ENCODE peak calls at places on chromosome 2, in nine cellular contexts. One of them, this sample, is unnamed.

GRCh38 chr2:190266314-190266713 is 53.3 kb downstream of the HIBCH start:
- DNase-seq in H4: no peak
- DNase-seq in lower leg skin: no peak
- DNase-seq in T follicular helper cell: no peak
- DNase-seq in SW480: no peak
- DNase-seq in smooth muscle cell of the brain vasculature: no peak
- DNase-seq in HTR-8/SVneo: no peak
- DNase-seq in psoas muscle: no peak
- DNase-seq in RPMI8226: no peak
- DNase-seq in this sample: no peak

GRCh38 chr2:99285521-99285920 is 15.5 kb downstream of the LYG1 start:
- DNase-seq in H4: no peak
- DNase-seq in SW480: no peak
- DNase-seq in psoas muscle: no peak
- DNase-seq in RPMI8226: no peak
- DNase-seq in smooth muscle cell of the brain vasculature: no peak
- DNase-seq in lower leg skin: no peak
- DNase-seq in T follicular helper cell: no peak
- DNase-seq in HTR-8/SVneo: no peak
- DNase-seq in this sample: no peak

GRCh38 chr2:189115126-189115525 is 64.4 kb downstream of the COL5A2 start:
- DNase-seq in psoas muscle: no peak
- DNase-seq in lower leg skin: no peak
- DNase-seq in smooth muscle cell of the brain vasculature: no peak
- DNase-seq in SW480: no peak
- DNase-seq in T follicular helper cell: no peak
- DNase-seq in HTR-8/SVneo: no peak
- DNase-seq in RPMI8226: no peak
- DNase-seq in H4: peak; percentile 43
- DNase-seq in this sample: no peak

GRCh38 chr2:3639653-3640052 is 18.3 kb upstream of the ALLC start:
- DNase-seq in lower leg skin: peak; percentile 63
- DNase-seq in RPMI8226: no peak
- DNase-seq in HTR-8/SVneo: no peak
- DNase-seq in H4: no peak
- DNase-seq in psoas muscle: no peak
- DNase-seq in T follicular helper cell: no peak
- DNase-seq in smooth muscle cell of the brain vasculature: no peak
- DNase-seq in SW480: no peak
- DNase-seq in this sample: no peak

GRCh38 chr2:226793615-226794014 is 6.0 kb downstream of the IRS1 start:
- DNase-seq in psoas muscle: no peak
- DNase-seq in H4: no peak
- DNase-seq in lower leg skin: no peak
- DNase-seq in T follicular helper cell: no peak
- DNase-seq in HTR-8/SVneo: no peak
- DNase-seq in smooth muscle cell of the brain vasculature: no peak
- DNase-seq in RPMI8226: no peak
- DNase-seq in SW480: no peak
- DNase-seq in this sample: no peak

GRCh38 chr2:100376836-100377235 is 40.6 kb downstream of the CHST10 start:
- DNase-seq in psoas muscle: no peak
- DNase-seq in H4: no peak
- DNase-seq in RPMI8226: no peak
- DNase-seq in SW480: no peak
- DNase-seq in HTR-8/SVneo: no peak
- DNase-seq in smooth muscle cell of the brain vasculature: no peak
- DNase-seq in T follicular helper cell: no peak
- DNase-seq in lower leg skin: no peak
- DNase-seq in this sample: no peak

GRCh38 chr2:105442721-105443120 is 43.9 kb upstream of the FHL2 start:
- DNase-seq in SW480: no peak
- DNase-seq in smooth muscle cell of the brain vasculature: no peak
- DNase-seq in HTR-8/SVneo: no peak
- DNase-seq in T follicular helper cell: no peak
- DNase-seq in lower leg skin: no peak
- DNase-seq in psoas muscle: no peak
- DNase-seq in H4: no peak
- DNase-seq in RPMI8226: no peak
- DNase-seq in this sample: no peak

GRCh38 chr2:126403039-126403666 is 252.8 kb upstream of the GYPC start:
- DNase-seq in RPMI8226: no peak
- DNase-seq in H4: no peak
- DNase-seq in SW480: no peak
- DNase-seq in T follicular helper cell: no peak
- DNase-seq in psoas muscle: no peak
- DNase-seq in lower leg skin: no peak
- DNase-seq in HTR-8/SVneo: no peak
- DNase-seq in smooth muscle cell of the brain vasculature: no peak
- DNase-seq in this sample: no peak

GRCh38 chr2:28469304-28469703 is 26.6 kb upstream of the PLB1 start:
- DNase-seq in smooth muscle cell of the brain vasculature: no peak
- DNase-seq in psoas muscle: no peak
- DNase-seq in lower leg skin: no peak
- DNase-seq in RPMI8226: no peak
- DNase-seq in H4: no peak
- DNase-seq in SW480: no peak
- DNase-seq in HTR-8/SVneo: no peak
- DNase-seq in T follicular helper cell: no peak
- DNase-seq in this sample: no peak

GRCh38 chr2:36769106-36769505 is 72.6 kb downstream of the VIT start:
- DNase-seq in SW480: no peak
- DNase-seq in H4: no peak
- DNase-seq in psoas muscle: no peak
- DNase-seq in RPMI8226: no peak
- DNase-seq in lower leg skin: peak; percentile 66
- DNase-seq in HTR-8/SVneo: no peak
- DNase-seq in smooth muscle cell of the brain vasculature: no peak
- DNase-seq in T follicular helper cell: no peak
- DNase-seq in this sample: no peak

GRCh38 chr2:48566582-48566981 is 36.6 kb downstream of the STON1 start:
- DNase-seq in SW480: no peak
- DNase-seq in psoas muscle: no peak
- DNase-seq in H4: no peak
- DNase-seq in smooth muscle cell of the brain vasculature: no peak
- DNase-seq in RPMI8226: no peak
- DNase-seq in lower leg skin: no peak
- DNase-seq in HTR-8/SVneo: no peak
- DNase-seq in T follicular helper cell: no peak
- DNase-seq in this sample: no peak

GRCh38 chr2:136765736-136766323 is 485 bp downstream of the THSD7B start:
- DNase-seq in T follicular helper cell: no peak
- DNase-seq in SW480: no peak
- DNase-seq in H4: no peak
- DNase-seq in HTR-8/SVneo: no peak
- DNase-seq in psoas muscle: no peak
- DNase-seq in RPMI8226: peak; percentile 12
- DNase-seq in lower leg skin: no peak
- DNase-seq in smooth muscle cell of the brain vasculature: no peak
- DNase-seq in this sample: no peak

GRCh38 chr2:219404291-219404910 is 13.8 kb upstream of the DES start:
- DNase-seq in SW480: no peak
- DNase-seq in smooth muscle cell of the brain vasculature: no peak
- DNase-seq in T follicular helper cell: no peak
- DNase-seq in lower leg skin: no peak
- DNase-seq in RPMI8226: no peak
- DNase-seq in HTR-8/SVneo: no peak
- DNase-seq in H4: no peak
- DNase-seq in psoas muscle: peak; percentile 64
- DNase-seq in this sample: no peak

GRCh38 chr2:211453311-211453894 is 897.0 kb downstream of the CPS1 start:
- DNase-seq in psoas muscle: no peak
- DNase-seq in smooth muscle cell of the brain vasculature: no peak
- DNase-seq in H4: no peak
- DNase-seq in T follicular helper cell: no peak
- DNase-seq in lower leg skin: no peak
- DNase-seq in RPMI8226: no peak
- DNase-seq in SW480: no peak
- DNase-seq in HTR-8/SVneo: no peak
- DNase-seq in this sample: no peak

GRCh38 chr2:134432438-134432883 is 178.6 kb downstream of the MGAT5 start:
- DNase-seq in SW480: no peak
- DNase-seq in RPMI8226: no peak
- DNase-seq in lower leg skin: no peak
- DNase-seq in psoas muscle: no peak
- DNase-seq in T follicular helper cell: no peak
- DNase-seq in HTR-8/SVneo: no peak
- DNase-seq in H4: no peak
- DNase-seq in smooth muscle cell of the brain vasculature: no peak
- DNase-seq in this sample: no peak

GRCh38 chr2:105383456-105383855 is 15.4 kb downstream of the FHL2 start:
- DNase-seq in H4: no peak
- DNase-seq in HTR-8/SVneo: no peak
- DNase-seq in psoas muscle: no peak
- DNase-seq in smooth muscle cell of the brain vasculature: no peak
- DNase-seq in SW480: no peak
- DNase-seq in T follicular helper cell: no peak
- DNase-seq in RPMI8226: no peak
- DNase-seq in lower leg skin: no peak
- DNase-seq in this sample: no peak

GRCh38 chr2:19505199-19506136 is 147.0 kb upstream of the OSR1 start:
- DNase-seq in RPMI8226: no peak
- DNase-seq in SW480: no peak
- DNase-seq in H4: no peak
- DNase-seq in smooth muscle cell of the brain vasculature: no peak
- DNase-seq in HTR-8/SVneo: no peak
- DNase-seq in psoas muscle: no peak
- DNase-seq in lower leg skin: no peak
- DNase-seq in T follicular helper cell: no peak
- DNase-seq in this sample: no peak

GRCh38 chr2:7007846-7008741 is 90.9 kb downstream of the RNF144A start:
- DNase-seq in SW480: peak; percentile 36
- DNase-seq in smooth muscle cell of the brain vasculature: peak; percentile 93
- DNase-seq in H4: peak; percentile 90
- DNase-seq in RPMI8226: peak; percentile 88
- DNase-seq in psoas muscle: peak; percentile 94
- DNase-seq in lower leg skin: peak; percentile 93
- DNase-seq in HTR-8/SVneo: no peak
- DNase-seq in T follicular helper cell: no peak
- DNase-seq in this sample: no peak

GRCh38 chr2:103942199-103942598 is 911.7 kb upstream of the POU3F3 start:
- DNase-seq in RPMI8226: no peak
- DNase-seq in HTR-8/SVneo: no peak
- DNase-seq in smooth muscle cell of the brain vasculature: no peak
- DNase-seq in lower leg skin: no peak
- DNase-seq in H4: no peak
- DNase-seq in T follicular helper cell: no peak
- DNase-seq in SW480: no peak
- DNase-seq in psoas muscle: no peak
- DNase-seq in this sample: no peak

GRCh38 chr2:38375711-38376345 is 1.2 kb downstream of the ATL2 start:
- DNase-seq in psoas muscle: peak; percentile 46
- DNase-seq in HTR-8/SVneo: no peak
- DNase-seq in lower leg skin: no peak
- DNase-seq in RPMI8226: no peak
- DNase-seq in smooth muscle cell of the brain vasculature: no peak
- DNase-seq in H4: no peak
- DNase-seq in T follicular helper cell: peak; percentile 46
- DNase-seq in SW480: no peak
- DNase-seq in this sample: no peak

GRCh38 chr2:120237491-120237902 is 14.3 kb upstream of the TMEM185B start:
- DNase-seq in psoas muscle: no peak
- DNase-seq in HTR-8/SVneo: peak; percentile 65
- DNase-seq in lower leg skin: no peak
- DNase-seq in RPMI8226: no peak
- DNase-seq in smooth muscle cell of the brain vasculature: no peak
- DNase-seq in SW480: no peak
- DNase-seq in T follicular helper cell: no peak
- DNase-seq in H4: peak; percentile 34
- DNase-seq in this sample: peak; percentile 59

GRCh38 chr2:69585855-69586560 is 57.5 kb downstream of the AAK1 start:
- DNase-seq in SW480: no peak
- DNase-seq in smooth muscle cell of the brain vasculature: no peak
- DNase-seq in lower leg skin: no peak
- DNase-seq in psoas muscle: no peak
- DNase-seq in HTR-8/SVneo: no peak
- DNase-seq in T follicular helper cell: no peak
- DNase-seq in RPMI8226: no peak
- DNase-seq in H4: no peak
- DNase-seq in this sample: no peak

GRCh38 chr2:101699191-101699938 is 1.9 kb downstream of the MAP4K4 start:
- DNase-seq in RPMI8226: no peak
- DNase-seq in H4: no peak
- DNase-seq in SW480: no peak
- DNase-seq in smooth muscle cell of the brain vasculature: no peak
- DNase-seq in lower leg skin: no peak
- DNase-seq in psoas muscle: no peak
- DNase-seq in HTR-8/SVneo: no peak
- DNase-seq in T follicular helper cell: no peak
- DNase-seq in this sample: no peak

GRCh38 chr2:134137182-134137595 is 116.7 kb upstream of the MGAT5 start:
- DNase-seq in HTR-8/SVneo: peak; percentile 62
- DNase-seq in smooth muscle cell of the brain vasculature: no peak
- DNase-seq in RPMI8226: peak; percentile 85
- DNase-seq in psoas muscle: no peak
- DNase-seq in T follicular helper cell: no peak
- DNase-seq in lower leg skin: no peak
- DNase-seq in H4: no peak
- DNase-seq in SW480: no peak
- DNase-seq in this sample: peak; percentile 56

GRCh38 chr2:143524001-143524608 is 394.9 kb downstream of the ARHGAP15 start:
- DNase-seq in smooth muscle cell of the brain vasculature: no peak
- DNase-seq in RPMI8226: no peak
- DNase-seq in H4: peak; percentile 23
- DNase-seq in psoas muscle: no peak
- DNase-seq in SW480: no peak
- DNase-seq in T follicular helper cell: no peak
- DNase-seq in HTR-8/SVneo: no peak
- DNase-seq in lower leg skin: no peak
- DNase-seq in this sample: peak; percentile 85

GRCh38 chr2:850429-850828 is 100.2 kb upstream of the SNTG2 start:
- DNase-seq in H4: no peak
- DNase-seq in T follicular helper cell: no peak
- DNase-seq in HTR-8/SVneo: no peak
- DNase-seq in RPMI8226: no peak
- DNase-seq in psoas muscle: no peak
- DNase-seq in SW480: no peak
- DNase-seq in smooth muscle cell of the brain vasculature: no peak
- DNase-seq in lower leg skin: no peak
- DNase-seq in this sample: no peak

GRCh38 chr2:109139844-109140396 is 10.9 kb downstream of the SH3RF3 start:
- DNase-seq in psoas muscle: no peak
- DNase-seq in T follicular helper cell: no peak
- DNase-seq in HTR-8/SVneo: no peak
- DNase-seq in H4: no peak
- DNase-seq in RPMI8226: no peak
- DNase-seq in smooth muscle cell of the brain vasculature: no peak
- DNase-seq in lower leg skin: no peak
- DNase-seq in SW480: no peak
- DNase-seq in this sample: no peak

GRCh38 chr2:102841107-102841840 is 79.4 kb downstream of the TMEM182 start:
- DNase-seq in T follicular helper cell: no peak
- DNase-seq in psoas muscle: peak; percentile 19
- DNase-seq in RPMI8226: peak; percentile 69
- DNase-seq in lower leg skin: no peak
- DNase-seq in smooth muscle cell of the brain vasculature: peak; percentile 20
- DNase-seq in SW480: peak; percentile 39
- DNase-seq in HTR-8/SVneo: peak; percentile 30
- DNase-seq in H4: peak; percentile 48
- DNase-seq in this sample: no peak

This sample was measured in GM04503.